ENCODE peak calls at places on chromosome 14, in eight cellular contexts. W, M, H, U, Y, J, Z and R are unnamed samples.

GRCh38 chr14:36529062-36529461 is 9.0 kb upstream of the NKX2-1 start:
- DNase-seq in H (peak; percentile 22), U (no peak), M (no peak), Z (no peak), J (no peak), W (no peak), Y (no peak), R (no peak)

GRCh38 chr14:51236314-51236713 is 3.7 kb upstream of the TMX1 start:
- DNase-seq in M (no peak), W (peak; percentile 55), Z (no peak), J (no peak), H (no peak), Y (no peak), U (no peak), R (no peak)

GRCh38 chr14:23299558-23299957 is 3.1 kb downstream of the PPP1R3E start:
- DNase-seq in W (peak; percentile 36), J (peak; percentile 68), Y (no peak), H (no peak), U (no peak), Z (no peak), M (peak; percentile 52), R (peak; percentile 81)

GRCh38 chr14:104794641-104795467 is 694 bp downstream of the AKT1 start:
- DNase-seq in Z (peak; percentile 82), Y (peak; percentile 66), W (peak; percentile 26), H (peak; percentile 32), J (peak; percentile 60), U (no peak), M (peak; percentile 58), R (peak; percentile 67)

GRCh38 chr14:81390706-81391105 is 9.4 kb downstream of the STON2 start:
- DNase-seq in H (peak; percentile 85), J (no peak), W (no peak), U (no peak), Z (no peak), M (no peak), Y (no peak), R (peak; percentile 3)

GRCh38 chr14:72525087-72525909 is 368.6 kb downstream of the DPF3 start:
- DNase-seq in Y (no peak), W (no peak), M (no peak), Z (no peak), U (no peak), J (no peak), H (no peak), R (peak; percentile 61)

GRCh38 chr14:97709552-97709951 is 912.4 kb downstream of the VRK1 start:
- DNase-seq in Z (no peak), U (no peak), J (no peak), H (no peak), M (no peak), Y (no peak), W (no peak), R (no peak)

GRCh38 chr14:105475916-105476845 is 1.6 kb downstream of the CRIP2 start:
- DNase-seq in M (no peak), Y (peak; percentile 34), H (no peak), Z (peak; percentile 86), U (no peak), W (peak; percentile 48), J (no peak), R (peak; percentile 72)

GRCh38 chr14:105075364-105076295 is 10.4 kb upstream of the GPR132 start:
- DNase-seq in Y (peak; percentile 74), M (no peak), J (peak; percentile 65), Z (peak; percentile 73), U (no peak), H (peak; percentile 34), W (no peak), R (peak; percentile 42)

GRCh38 chr14:21047378-21047781 is 5.2 kb downstream of the RNASE7 start:
- DNase-seq in H (no peak), J (no peak), U (no peak), Z (no peak), Y (no peak), W (no peak), M (no peak), R (peak; percentile 63)

GRCh38 chr14:104865631-104866441 is 768 bp downstream of the CEP170B start:
- DNase-seq in H (no peak), U (peak; percentile 8), Z (peak; percentile 80), M (no peak), W (peak; percentile 61), Y (peak; percentile 72), J (peak; percentile 85), R (peak; percentile 89)

GRCh38 chr14:38065101-38065762 is 142.5 kb upstream of the SSTR1 start:
- DNase-seq in U (no peak), M (peak; percentile 66), J (no peak), H (no peak), Z (no peak), Y (no peak), W (no peak), R (no peak)

GRCh38 chr14:68794856-68795601 is 2.2 kb upstream of the ZFP36L1 start:
- DNase-seq in Y (peak; percentile 59), W (peak; percentile 47), U (no peak), J (peak; percentile 80), Z (peak; percentile 72), H (peak; percentile 56), M (peak; percentile 59), R (peak; percentile 93)

GRCh38 chr14:21965042-21965441 is 291.4 kb upstream of the OR4E1 start:
- DNase-seq in J (no peak), Z (no peak), H (no peak), M (peak; percentile 4), Y (no peak), W (no peak), U (no peak), R (no peak)

DNA sequence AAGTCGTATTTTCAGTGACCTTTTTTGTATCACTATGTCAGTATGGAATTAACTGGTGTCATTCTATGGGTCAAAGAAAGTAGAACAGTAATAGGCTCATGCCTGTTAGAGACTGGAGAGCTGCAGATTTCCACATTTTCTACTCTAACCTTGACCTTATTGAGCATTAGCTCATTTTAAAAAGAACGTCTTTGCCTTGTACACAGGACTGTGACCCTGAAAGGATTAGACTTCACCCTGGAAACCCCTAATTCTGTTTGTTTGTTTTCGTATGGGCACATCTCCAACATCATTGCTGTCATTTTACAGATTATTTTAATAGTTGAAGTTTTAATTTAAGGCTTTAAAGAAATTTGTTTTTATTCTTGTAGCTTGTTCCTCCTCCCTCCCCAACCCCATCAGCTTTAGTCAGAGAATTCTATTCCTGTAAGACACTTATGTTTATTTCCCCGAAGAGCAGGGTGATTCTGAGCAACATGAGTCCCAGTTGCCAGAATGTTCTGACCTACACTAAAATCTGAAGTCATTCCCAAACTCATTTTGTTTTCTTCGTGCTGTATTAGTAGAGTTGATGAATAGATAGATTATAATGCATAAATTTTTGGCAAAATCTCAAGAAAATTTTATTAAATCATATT is 451.3 kb downstream of the FOXG1 start:
- DNase-seq in H (no peak), W (no peak), J (no peak), M (no peak), Z (no peak), Y (no peak), U (no peak), R (no peak)
- TF ChIP-seq EZH2phosphoT487 in H (no peak), W (no peak), J (no peak), M (no peak), Z (no peak), Y (no peak), U (no peak), R (no peak)

GRCh38 chr14:100810435-100810834 is 15.5 kb upstream of the MEG3 start:
- DNase-seq in W (no peak), Z (no peak), J (no peak), M (no peak), Y (no peak), H (no peak), U (no peak), R (no peak)

GRCh38 chr14:100804558-100805309 is 21.2 kb upstream of the MEG3 start:
- DNase-seq in Y (no peak), W (no peak), J (no peak), Z (no peak), M (no peak), U (no peak), H (no peak), R (no peak)

GRCh38 chr14:100806386-100806785 is 19.5 kb upstream of the MEG3 start:
- DNase-seq in H (no peak), W (no peak), U (no peak), M (no peak), Y (no peak), Z (no peak), J (no peak), R (no peak)

GRCh38 chr14:100807979-100808734 is 17.8 kb upstream of the MEG3 start:
- DNase-seq in M (no peak), J (no peak), Z (no peak), Y (no peak), W (no peak), H (no peak), U (no peak), R (no peak)

DNA sequence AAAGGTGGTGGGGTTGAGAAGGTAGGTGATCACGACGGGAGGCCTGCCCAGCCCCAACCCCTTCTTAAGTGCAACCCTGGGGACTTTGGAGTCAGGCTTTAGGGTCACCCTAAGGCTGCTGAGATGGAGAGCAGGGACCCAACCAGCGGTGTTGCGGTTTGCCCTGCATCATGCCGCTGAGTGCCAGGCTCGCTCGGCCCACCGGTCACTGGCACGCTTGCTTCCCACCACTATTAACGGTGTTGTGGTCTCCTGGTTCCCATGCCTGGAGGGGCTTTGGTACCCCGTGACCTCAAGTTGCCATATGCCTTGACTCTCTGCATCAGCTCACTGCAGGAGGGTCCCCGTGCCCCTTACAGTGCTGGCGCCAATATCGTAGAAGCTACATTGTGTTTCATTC is 18.4 kb upstream of the MEG3 start:
- DNase-seq in H (no peak), Y (no peak), J (no peak), Z (no peak), M (no peak), W (no peak), U (no peak), R (no peak)
- H3K9me3 ChIP-seq in H (no peaks in the 10 kb centered on the region), Y (peaks cover 39% of the 10 kb centered on the region), J (no peaks in the 10 kb centered on the region), Z (no peaks in the 10 kb centered on the region), M (no peaks in the 10 kb centered on the region), W (peaks cover 8% of the 10 kb centered on the region), U (peaks cover 43% of the 10 kb centered on the region), R (no peaks in the 10 kb centered on the region)

GRCh38 chr14:90986510-90986909 is 73.9 kb downstream of the RPS6KA5 start:
- DNase-seq in U (no peak), Z (no peak), H (peak; percentile 8), M (peak; percentile 11), J (no peak), W (peak; percentile 37), Y (no peak), R (no peak)
- H3K4me2 ChIP-seq in U (peak overlapping the region; percentile 24), Z (no peak overlapping the region), H (peak overlapping the region; percentile 49), M (no peak overlapping the region), J (no peak overlapping the region), W (peak overlapping the region; percentile 5), Y (no peak overlapping the region), R (no peak overlapping the region)

DNA sequence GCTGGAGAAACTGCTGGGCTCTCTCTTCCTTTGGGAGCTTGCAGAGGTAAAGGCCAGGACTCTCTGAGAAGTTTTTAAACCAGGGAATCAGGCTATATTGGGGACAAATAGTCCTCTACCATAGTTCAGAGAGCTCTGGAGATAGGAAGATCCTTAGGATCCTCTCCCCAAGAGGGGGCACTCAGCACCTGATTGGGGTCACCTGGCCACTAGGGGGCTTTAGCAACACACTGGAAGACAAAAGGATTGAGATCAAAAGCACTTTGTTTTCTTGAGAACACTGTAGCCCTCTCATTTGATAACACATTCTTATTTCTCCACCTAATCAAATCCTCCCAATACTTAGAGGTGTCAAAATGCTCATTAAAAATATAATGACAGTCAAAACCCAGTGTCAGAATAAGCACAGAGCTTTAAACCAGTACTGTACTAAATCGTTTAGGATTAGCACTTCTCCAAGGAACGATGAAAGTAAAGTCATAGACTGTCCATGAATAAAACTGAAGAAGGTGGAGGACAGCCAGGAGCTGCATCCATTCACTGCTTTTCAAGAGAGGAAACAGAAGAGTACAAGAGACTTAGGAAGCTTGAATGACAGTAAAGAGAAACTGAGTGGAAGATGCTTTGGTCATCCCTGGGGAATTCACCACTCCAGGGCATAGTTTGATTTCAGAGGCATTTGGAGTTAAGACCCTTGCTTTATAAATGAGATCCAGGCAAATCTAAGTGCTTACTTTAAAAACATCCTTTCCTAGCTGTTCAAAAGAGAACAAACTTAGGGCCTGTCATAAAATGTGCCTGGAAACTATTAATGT is 26.5 kb downstream of the BMP4 start:
- DNase-seq in W (peak; percentile 68), M (peak; percentile 50), Y (peak; percentile 62), J (peak; percentile 62), U (peak; percentile 37), H (peak; percentile 35), Z (no peak), R (no peak)
- TF ChIP-seq EZH2phosphoT487 in W (no peak), M (no peak), Y (no peak), J (no peak), U (no peak), H (no peak), Z (no peak), R (no peak)